ENCODE peak calls at places on chromosomes 12 and 14, in nine cellular contexts. A, U, H, M, R, E, D, G and Q are unnamed samples.

GRCh38 chr12:47249719-47250506 is 170.2 kb upstream of the AMIGO2 start:
- DNase-seq in U (no peak), G (no peak), A (no peak), E (no peak), H (no peak), R (no peak), M (peak), D (peak), Q (no peak)

GRCh38 chr12:117742721-117743120 is 226.1 kb downstream of the KSR2 start:
- DNase-seq in M (no peak), H (no peak), U (no peak), G (no peak), A (no peak), D (no peak), R (no peak), E (no peak), Q (peak)

GRCh38 chr12:75322464-75322863 is 7.7 kb downstream of the CAPS2 start:
- DNase-seq in D (no peak), A (no peak), E (no peak), R (no peak), H (no peak), U (peak), G (no peak), M (no peak), Q (peak)

GRCh38 chr14:101559250-101559623 is 2.1 kb upstream of the DIO3 start:
- DNase-seq in R (no peak), U (no peak), D (no peak), A (no peak), H (no peak), G (no peak), E (no peak), M (no peak), Q (no peak)

GRCh38 chr12:29634057-29634456 is 136.6 kb upstream of the OVCH1 start:
- DNase-seq in M (peak), U (peak), E (no peak), R (no peak), H (no peak), G (no peak), D (no peak), A (no peak), Q (peak)

GRCh38 chr12:125186471-125187147 is 121.4 kb downstream of the AACS start:
- DNase-seq in M (peak), R (no peak), E (no peak), D (peak), U (no peak), H (no peak), A (no peak), G (no peak), Q (no peak)

GRCh38 chr14:76289276-76289675 is 86.7 kb upstream of the ESRRB start:
- DNase-seq in U (no peak), A (no peak), H (no peak), R (no peak), G (no peak), E (no peak), M (no peak), D (no peak), Q (no peak)

GRCh38 chr12:105769486-105769885 is 369.3 kb downstream of the NUAK1 start:
- DNase-seq in U (peak), A (no peak), R (no peak), E (no peak), D (no peak), G (no peak), H (no peak), M (no peak), Q (no peak)

GRCh38 chr14:85172290-85172689 is 357.7 kb upstream of the FLRT2 start:
- DNase-seq in M (peak), G (no peak), E (no peak), D (no peak), U (no peak), A (no peak), H (no peak), R (no peak), Q (no peak)

GRCh38 chr12:88505696-88506095 is 74.6 kb downstream of the KITLG start:
- DNase-seq in E (no peak), A (no peak), U (peak), D (no peak), H (no peak), M (no peak), G (no peak), R (no peak), Q (no peak)

GRCh38 chr14:20679907-20680306 is 4.5 kb upstream of the RNASE4 start:
- DNase-seq in R (no peak), M (no peak), H (peak), D (peak), E (peak), G (peak), U (peak), A (no peak), Q (peak)

GRCh38 chr12:53791735-53792326 is 40.1 kb upstream of the CISTR start:
- DNase-seq in E (peak), D (peak), H (peak), M (peak), A (no peak), G (peak), R (no peak), U (no peak), Q (peak)

GRCh38 chr12:92735131-92735721 is 32.4 kb downstream of the PLEKHG7 start:
- DNase-seq in D (peak), A (peak), U (peak), G (peak), M (peak), H (peak), R (no peak), E (no peak), Q (peak)

GRCh38 chr12:25327321-25327720 is 76.6 kb upstream of the KRAS start:
- DNase-seq in M (no peak), U (no peak), G (no peak), E (no peak), H (no peak), R (no peak), D (no peak), A (no peak), Q (no peak)

GRCh38 chr12:25328082-25328712 is 77.5 kb upstream of the KRAS start:
- DNase-seq in R (no peak), M (peak), D (no peak), E (no peak), A (no peak), H (peak), G (peak), U (peak), Q (no peak)

GRCh38 chr12:25323774-25324086 is 73.0 kb upstream of the KRAS start:
- DNase-seq in E (no peak), A (no peak), M (no peak), U (no peak), D (no peak), H (no peak), G (no peak), R (no peak), Q (no peak)

GRCh38 chr12:25324861-25325260 is 74.1 kb upstream of the KRAS start:
- DNase-seq in A (no peak), H (no peak), G (no peak), E (no peak), M (no peak), R (no peak), U (no peak), D (no peak), Q (no peak)

DNA sequence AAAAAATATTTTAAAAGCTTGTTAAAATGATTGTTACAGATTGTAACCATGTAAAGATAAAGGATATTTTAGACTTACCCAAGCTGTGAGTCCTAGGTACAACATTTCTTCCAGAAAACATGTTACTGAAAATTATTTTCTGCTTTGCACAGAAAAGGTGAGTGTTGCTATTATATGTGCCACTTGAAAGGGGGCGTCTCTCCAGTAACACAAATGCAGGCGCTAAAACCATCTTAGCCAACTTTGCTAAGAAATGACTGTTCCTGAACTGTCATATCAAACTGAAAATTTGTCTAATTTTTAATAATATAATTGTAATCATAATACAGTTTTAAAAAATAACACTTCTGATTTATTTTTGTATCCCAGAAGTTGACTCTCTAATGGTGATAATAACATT is 75.6 kb upstream of the KRAS start:
- DNase-seq in D (no peak), H (no peak), E (no peak), A (no peak), U (no peak), G (no peak), R (no peak), M (no peak), Q (no peak)
- TF ChIP-seq CTCF in D (no peak), H (no peak), E (no peak), A (no peak), U (no peak), G (no peak), R (no peak), M (no peak), Q (no peak)

GRCh38 chr12:41663487-41664258 is 475.6 kb downstream of the PDZRN4 start:
- DNase-seq in R (no peak), G (no peak), E (no peak), U (peak), H (peak), M (peak), D (no peak), A (no peak), Q (peak)
- TF ChIP-seq CTCF in R (peak), G (no peak), E (peak), U (peak), H (peak), M (peak), D (no peak), A (peak), Q (peak)

GRCh38 chr12:122166422-122167327 is 7.3 kb downstream of the IL31 start:
- DNase-seq in H (no peak), G (no peak), M (no peak), R (no peak), E (no peak), D (no peak), A (no peak), U (no peak), Q (no peak)

GRCh38 chr12:122162976-122163375 is 11.0 kb downstream of the IL31 start:
- DNase-seq in D (no peak), U (no peak), G (no peak), E (no peak), R (no peak), H (no peak), A (no peak), M (no peak), Q (no peak)

GRCh38 chr12:122171399-122171798 is 2.6 kb downstream of the IL31 start:
- DNase-seq in E (no peak), A (no peak), D (no peak), U (no peak), H (no peak), R (no peak), G (no peak), M (no peak), Q (no peak)

GRCh38 chr12:122168492-122168891 is 5.5 kb downstream of the IL31 start:
- DNase-seq in U (no peak), M (no peak), A (no peak), E (no peak), H (no peak), D (no peak), G (no peak), R (no peak), Q (no peak)

GRCh38 chr12:122167328-122167925 is 6.6 kb downstream of the IL31 start:
- DNase-seq in M (no peak), U (no peak), A (no peak), H (no peak), D (no peak), G (no peak), R (no peak), E (no peak), Q (no peak)
- TF ChIP-seq CTCF in M (no peak), U (no peak), A (no peak), H (no peak), D (no peak), G (no peak), R (no peak), E (no peak), Q (no peak)

GRCh38 chr12:123149088-123149827 is 1.6 kb downstream of the PITPNM2 start:
- DNase-seq in M (no peak), E (no peak), D (no peak), G (no peak), U (no peak), A (no peak), H (no peak), R (no peak), Q (no peak)
- TF ChIP-seq CTCF in M (no peak), E (no peak), D (no peak), G (no peak), U (no peak), A (no peak), H (no peak), R (no peak), Q (no peak)

GRCh38 chr12:110105961-110106540 is 18.1 kb upstream of the IFT81 start:
- DNase-seq in H (no peak), G (no peak), M (no peak), U (no peak), A (no peak), R (no peak), D (no peak), E (no peak), Q (peak)

GRCh38 chr12:110105159-110105558 is 19.0 kb upstream of the IFT81 start:
- DNase-seq in E (no peak), M (no peak), A (no peak), G (no peak), H (no peak), R (no peak), D (no peak), U (no peak), Q (no peak)

GRCh38 chr12:110100315-110100970 is 23.7 kb upstream of the IFT81 start:
- DNase-seq in M (peak), R (no peak), G (peak), U (peak), A (no peak), H (peak), E (peak), D (peak), Q (peak)

GRCh38 chr12:110104188-110104969 is 19.8 kb upstream of the IFT81 start:
- DNase-seq in D (no peak), R (no peak), M (no peak), H (no peak), A (no peak), E (no peak), G (no peak), U (peak), Q (peak)

GRCh38 chr12:110102255-110102654 is 21.9 kb upstream of the IFT81 start:
- DNase-seq in E (peak), G (peak), H (peak), R (no peak), D (peak), U (peak), M (peak), A (no peak), Q (peak)
- TF ChIP-seq CTCF in E (peak), G (no peak), H (peak), R (no peak), D (no peak), U (peak), M (peak), A (peak), Q (peak)

DNA sequence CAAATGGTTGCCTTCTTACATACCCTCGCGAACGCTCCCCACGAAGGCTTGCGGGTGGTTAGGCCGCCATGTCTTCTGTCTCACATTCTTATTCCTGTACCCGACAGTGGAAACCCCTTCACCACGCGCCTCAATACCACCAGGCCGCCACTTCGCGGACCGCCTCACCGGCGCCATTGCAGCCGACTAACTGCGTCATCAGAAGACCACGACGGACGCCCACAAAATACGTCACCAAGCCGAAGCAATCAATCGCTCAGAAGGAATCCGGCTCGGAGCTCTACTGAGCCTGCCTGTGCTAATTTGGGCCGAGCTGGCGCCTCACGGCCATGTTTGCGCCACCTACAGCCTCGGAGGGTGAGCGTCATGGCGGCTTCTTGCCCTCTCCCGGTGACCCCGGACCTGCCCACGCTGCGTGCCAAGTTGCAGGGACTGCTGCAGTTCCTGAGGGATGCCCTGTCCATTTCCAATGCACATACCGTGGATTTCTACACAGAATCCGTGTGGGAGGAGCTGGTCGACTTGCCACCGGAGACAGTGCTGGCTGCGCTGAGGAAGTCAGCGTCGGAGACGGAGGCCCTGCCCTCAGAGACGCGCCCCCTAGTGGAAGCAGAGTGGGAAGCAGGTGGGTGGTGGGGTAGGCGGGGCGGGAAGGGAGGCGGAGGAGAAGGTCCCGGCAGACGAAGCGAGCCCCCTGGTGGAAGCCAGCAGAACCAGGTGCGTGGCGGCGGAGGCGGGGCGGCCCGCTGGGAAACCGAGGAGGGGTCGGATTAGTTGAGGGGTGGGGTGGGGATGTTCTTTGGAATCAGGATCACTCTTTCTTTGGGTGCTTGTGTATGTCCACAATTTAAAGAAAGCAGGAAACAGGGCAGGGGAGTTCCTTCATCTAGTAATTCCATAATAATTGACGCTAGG is at the start of the genes CCDC59 and METTL25:
- DNase-seq in E (peak), G (peak), R (peak), A (peak), H (peak), D (peak), M (peak), U (peak), Q (peak)
- TF ChIP-seq CTCF in E (peak), G (peak), R (peak), A (peak), H (peak), D (peak), M (peak), U (peak), Q (peak)

DNA sequence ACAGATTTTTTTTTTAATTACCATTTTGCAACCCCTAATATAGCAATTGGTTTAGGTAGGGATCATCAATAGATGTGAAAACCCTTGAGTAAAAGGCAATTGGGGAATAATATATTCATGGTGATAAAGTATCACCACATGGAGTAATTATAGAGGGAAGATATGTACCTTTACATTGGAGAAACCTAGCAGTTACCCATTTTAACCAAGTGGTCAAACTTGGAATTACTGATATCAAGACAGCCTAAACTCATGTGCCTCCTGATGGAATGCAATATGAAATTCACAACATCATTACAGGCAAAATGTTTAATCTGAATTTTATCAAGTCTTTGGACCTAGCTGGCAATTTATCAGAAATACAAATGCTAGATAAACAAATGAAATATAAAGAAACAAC is 6.7 kb upstream of the SLC10A1 start:
- DNase-seq in M (no peak), A (no peak), U (no peak), R (no peak), H (no peak), G (no peak), E (no peak), D (no peak), Q (no peak)
- TF ChIP-seq CTCF in M (peak), A (no peak), U (no peak), R (no peak), H (no peak), G (no peak), E (no peak), D (no peak), Q (no peak)